ENCODE peak calls at places on chromosomes 11 and 22, in eight cellular contexts. G is activated naive CD4-positive, alpha-beta T cell treated with anti-CD3 and anti-CD28 coated beads, Interleukin-2, amount 10 ng/mL, durations not matched to agents 7 days and 5 days; S is ACHN; H is endothelial cell; N is sigmoid colon; K is WTC11; E is body of pancreas; O is activated CD4-positive, CD25-positive, alpha-beta regulatory T cell treated with anti-CD3 and anti-CD28 coated beads, Interleukin-2, amount 50 U/mL, for 72 hours. V is an unnamed sample.

GRCh38 chr22:32606181-32606580 is 131.6 kb downstream of the FBXO7 start:
- DNase-seq in G (no peak), S (no peak), H (no peak), N (no peak), K (no peak), E (no peak), O (no peak), V (no peak)

GRCh38 chr11:118223576-118223975 is 1.2 kb downstream of the JAML start:
- DNase-seq in G (no peak), S (no peak), H (no peak), N (no peak), K (no peak), E (no peak), O (no peak), V (no peak)

GRCh38 chr11:72221386-72221785 is 3.2 kb upstream of the INPPL1 start:
- DNase-seq in G (no peak), S (no peak), H (no peak), N (peak; percentile 66), K (no peak), E (no peak), O (no peak), V (peak; percentile 89)

GRCh38 chr11:125939081-125939521 is 6.7 kb upstream of the VSIG10L2 start:
- DNase-seq in G (no peak), S (no peak), H (no peak), N (no peak), K (no peak), E (no peak), O (no peak), V (no peak)

GRCh38 chr22:31653944-31654343 is 8.1 kb downstream of the PISD start:
- DNase-seq in G (no peak), S (no peak), H (no peak), N (no peak), K (no peak), E (no peak), O (no peak), V (no peak)

GRCh38 chr22:47045691-47046410 is 283.4 kb downstream of the TBC1D22A start:
- DNase-seq in G (no peak), S (no peak), H (no peak), N (peak; percentile 58), K (no peak), E (no peak), O (no peak), V (no peak)

GRCh38 chr11:2377511-2378443 is 667 bp downstream of the CD81 start:
- DNase-seq in G (peak; percentile 75), S (peak; percentile 46), H (peak; percentile 66), N (peak; percentile 88), K (peak; percentile 65), E (peak; percentile 77), O (peak; percentile 49), V (no peak)

GRCh38 chr22:38203090-38203810 is 1.5 kb downstream of the MAFF start:
- DNase-seq in G (peak; percentile 72), S (peak; percentile 54), H (no peak), N (peak; percentile 81), K (peak; percentile 56), E (peak; percentile 69), O (peak; percentile 62), V (no peak)

GRCh38 chr22:39170825-39171622 is 18.5 kb upstream of the CBX7 start:
- DNase-seq in G (peak; percentile 88), S (peak; percentile 74), H (peak; percentile 95), N (peak; percentile 89), K (peak; percentile 91), E (peak; percentile 88), O (peak; percentile 93), V (no peak)

V was measured in esophagus muscularis mucosa.